ENCODE peak calls at places on chromosome 9, in five cellular contexts. One of them, this sample, is unnamed. For H3K36me3 and H3K4me1, the result is how much of the 10 kb centered on the place peaks cover.

GRCh38 chr9:97633859-97634485 is 351 bp downstream of the NCBP1 start:
- DNase-seq in kidney: no peak
- DNase-seq in adipocyte: no peak
- DNase-seq in GM23248: peak
- DNase-seq in neuronal stem cell: no peak
- DNase-seq in this sample: peak

GRCh38 chr9:107732781-107733529 is 243.4 kb upstream of the KLF4 start:
- DNase-seq in kidney: no peak
- DNase-seq in GM23248: peak
- DNase-seq in neuronal stem cell: no peak
- DNase-seq in adipocyte: peak
- DNase-seq in this sample: peak

GRCh38 chr9:96782241-96782640 is 4.4 kb upstream of the ZNF510 start:
- DNase-seq in neuronal stem cell: no peak
- DNase-seq in kidney: no peak
- DNase-seq in adipocyte: no peak
- DNase-seq in GM23248: no peak
- DNase-seq in this sample: no peak

GRCh38 chr9:69452110-69452780 is 127.2 kb downstream of the ENTREP1 start:
- DNase-seq in neuronal stem cell: peak
- DNase-seq in kidney: no peak
- DNase-seq in GM23248: no peak
- DNase-seq in adipocyte: no peak
- DNase-seq in this sample: no peak

GRCh38 chr9:97506787-97507186 is 5.3 kb downstream of the TMOD1 start:
- DNase-seq in GM23248: no peak
- DNase-seq in adipocyte: no peak
- DNase-seq in neuronal stem cell: no peak
- DNase-seq in kidney: no peak
- DNase-seq in this sample: no peak

GRCh38 chr9:115969096-115969495 is 184.5 kb upstream of the PAPPA start:
- DNase-seq in adipocyte: no peak
- DNase-seq in neuronal stem cell: no peak
- DNase-seq in kidney: no peak
- DNase-seq in GM23248: no peak
- DNase-seq in this sample: no peak

GRCh38 chr9:93682155-93682968 is 106.0 kb downstream of the PHF2 start:
- DNase-seq in neuronal stem cell: peak
- DNase-seq in kidney: peak
- DNase-seq in GM23248: peak
- DNase-seq in adipocyte: peak
- DNase-seq in this sample: peak

GRCh38 chr9:129351642-129352151 is 173.6 kb upstream of the IER5L start:
- DNase-seq in GM23248: no peak
- DNase-seq in adipocyte: no peak
- DNase-seq in kidney: peak
- DNase-seq in neuronal stem cell: no peak
- DNase-seq in this sample: no peak

GRCh38 chr9:105439428-105439827 is 8.4 kb upstream of the FSD1L start:
- DNase-seq in neuronal stem cell: no peak
- DNase-seq in adipocyte: no peak
- DNase-seq in GM23248: peak
- DNase-seq in kidney: no peak
- DNase-seq in this sample: no peak

GRCh38 chr9:110900917-110901316 is 137.4 kb downstream of the LPAR1 start:
- DNase-seq in kidney: no peak
- DNase-seq in adipocyte: peak
- DNase-seq in GM23248: peak
- DNase-seq in neuronal stem cell: no peak
- DNase-seq in this sample: no peak

GRCh38 chr9:135230386-135230765 is 142.9 kb downstream of the OLFM1 start:
- DNase-seq in neuronal stem cell: no peak
- DNase-seq in kidney: peak
- DNase-seq in adipocyte: no peak
- DNase-seq in GM23248: no peak
- DNase-seq in this sample: no peak

GRCh38 chr9:122333169-122333808 is 37.5 kb upstream of the PTGS1 start:
- DNase-seq in adipocyte: no peak
- DNase-seq in kidney: no peak
- DNase-seq in neuronal stem cell: no peak
- DNase-seq in GM23248: no peak
- DNase-seq in this sample: no peak

GRCh38 chr9:120866651-120867050 is 10.3 kb downstream of the PHF19 start:
- DNase-seq in adipocyte: no peak
- DNase-seq in kidney: no peak
- DNase-seq in neuronal stem cell: no peak
- DNase-seq in GM23248: no peak
- DNase-seq in this sample: no peak

GRCh38 chr9:132406554-132407122 is at the start of gene TTF1:
- DNase-seq in kidney: peak
- DNase-seq in neuronal stem cell: peak
- DNase-seq in GM23248: peak
- DNase-seq in adipocyte: peak
- DNase-seq in this sample: peak

GRCh38 chr9:79224672-79225433 is 346.9 kb upstream of the TLE4 start:
- DNase-seq in kidney: no peak
- DNase-seq in GM23248: peak
- DNase-seq in adipocyte: peak
- DNase-seq in neuronal stem cell: no peak
- DNase-seq in this sample: peak

GRCh38 chr9:100216178-100216787 is 117.2 kb downstream of the INVS start:
- DNase-seq in neuronal stem cell: peak
- DNase-seq in adipocyte: no peak
- DNase-seq in GM23248: peak
- DNase-seq in kidney: no peak
- DNase-seq in this sample: peak

GRCh38 chr9:107684224-107684623 is 194.7 kb upstream of the KLF4 start:
- DNase-seq in GM23248: peak
- DNase-seq in neuronal stem cell: no peak
- DNase-seq in kidney: no peak
- DNase-seq in adipocyte: peak
- DNase-seq in this sample: peak

GRCh38 chr9:35599763-35600604 is 5.1 kb upstream of the TESK1 start:
- DNase-seq in neuronal stem cell: no peak
- DNase-seq in kidney: no peak
- DNase-seq in adipocyte: no peak
- DNase-seq in GM23248: peak
- DNase-seq in this sample: no peak

GRCh38 chr9:121367651-121368510 is 2.2 kb downstream of the STOM start:
- DNase-seq in GM23248: peak
- DNase-seq in kidney: no peak
- DNase-seq in adipocyte: peak
- DNase-seq in neuronal stem cell: no peak
- DNase-seq in this sample: no peak

GRCh38 chr9:83572524-83572923 is 34.3 kb upstream of the FRMD3 start:
- DNase-seq in GM23248: no peak
- DNase-seq in adipocyte: peak
- DNase-seq in neuronal stem cell: no peak
- DNase-seq in kidney: no peak
- DNase-seq in this sample: peak

GRCh38 chr9:87084407-87084806 is 137.1 kb upstream of the GAS1 start:
- DNase-seq in kidney: peak
- DNase-seq in neuronal stem cell: no peak
- DNase-seq in adipocyte: no peak
- DNase-seq in GM23248: no peak
- DNase-seq in this sample: no peak

GRCh38 chr9:91144782-91145181 is 216.9 kb downstream of the AUH start:
- DNase-seq in GM23248: peak
- DNase-seq in neuronal stem cell: no peak
- DNase-seq in kidney: no peak
- DNase-seq in adipocyte: peak
- DNase-seq in this sample: no peak

GRCh38 chr9:69427286-69427685 is 102.3 kb downstream of the ENTREP1 start:
- DNase-seq in neuronal stem cell: no peak
- DNase-seq in adipocyte: no peak
- DNase-seq in GM23248: no peak
- DNase-seq in kidney: no peak
- DNase-seq in this sample: no peak

GRCh38 chr9:131815971-131816873 is 76.3 kb upstream of the RAPGEF1 start:
- DNase-seq in GM23248: peak
- DNase-seq in neuronal stem cell: no peak
- DNase-seq in kidney: no peak
- DNase-seq in adipocyte: no peak
- DNase-seq in this sample: peak

GRCh38 chr9:130731355-130731754 is 37.8 kb downstream of the EXOSC2 start:
- DNase-seq in neuronal stem cell: no peak
- DNase-seq in kidney: no peak
- DNase-seq in adipocyte: no peak
- DNase-seq in GM23248: no peak
- DNase-seq in this sample: no peak

GRCh38 chr9:89531766-89532165 is 33.9 kb upstream of the SEMA4D start:
- DNase-seq in adipocyte: no peak
- DNase-seq in kidney: no peak
- DNase-seq in GM23248: no peak
- DNase-seq in neuronal stem cell: no peak
- DNase-seq in this sample: no peak

GRCh38 chr9:7811679-7812078 is 12.1 kb upstream of the DMAC1 start:
- DNase-seq in adipocyte: no peak
- DNase-seq in neuronal stem cell: no peak
- DNase-seq in GM23248: no peak
- DNase-seq in kidney: no peak
- DNase-seq in this sample: no peak

GRCh38 chr9:37555786-37556185 is 20.4 kb downstream of the FBXO10 start:
- DNase-seq in kidney: no peak
- DNase-seq in GM23248: peak
- DNase-seq in neuronal stem cell: no peak
- DNase-seq in adipocyte: peak
- DNase-seq in this sample: no peak

GRCh38 chr9:136374183-136374575 is 710 bp upstream of the CARD9 start:
- DNase-seq in adipocyte: no peak
- DNase-seq in GM23248: no peak
- DNase-seq in kidney: no peak
- DNase-seq in neuronal stem cell: no peak
- DNase-seq in this sample: no peak
- H3K36me3 ChIP-seq in adipocyte: under half
- H3K36me3 ChIP-seq in GM23248: under half
- H3K36me3 ChIP-seq in kidney: under half
- H3K36me3 ChIP-seq in neuronal stem cell: under half
- H3K36me3 ChIP-seq in this sample: under half

DNA sequence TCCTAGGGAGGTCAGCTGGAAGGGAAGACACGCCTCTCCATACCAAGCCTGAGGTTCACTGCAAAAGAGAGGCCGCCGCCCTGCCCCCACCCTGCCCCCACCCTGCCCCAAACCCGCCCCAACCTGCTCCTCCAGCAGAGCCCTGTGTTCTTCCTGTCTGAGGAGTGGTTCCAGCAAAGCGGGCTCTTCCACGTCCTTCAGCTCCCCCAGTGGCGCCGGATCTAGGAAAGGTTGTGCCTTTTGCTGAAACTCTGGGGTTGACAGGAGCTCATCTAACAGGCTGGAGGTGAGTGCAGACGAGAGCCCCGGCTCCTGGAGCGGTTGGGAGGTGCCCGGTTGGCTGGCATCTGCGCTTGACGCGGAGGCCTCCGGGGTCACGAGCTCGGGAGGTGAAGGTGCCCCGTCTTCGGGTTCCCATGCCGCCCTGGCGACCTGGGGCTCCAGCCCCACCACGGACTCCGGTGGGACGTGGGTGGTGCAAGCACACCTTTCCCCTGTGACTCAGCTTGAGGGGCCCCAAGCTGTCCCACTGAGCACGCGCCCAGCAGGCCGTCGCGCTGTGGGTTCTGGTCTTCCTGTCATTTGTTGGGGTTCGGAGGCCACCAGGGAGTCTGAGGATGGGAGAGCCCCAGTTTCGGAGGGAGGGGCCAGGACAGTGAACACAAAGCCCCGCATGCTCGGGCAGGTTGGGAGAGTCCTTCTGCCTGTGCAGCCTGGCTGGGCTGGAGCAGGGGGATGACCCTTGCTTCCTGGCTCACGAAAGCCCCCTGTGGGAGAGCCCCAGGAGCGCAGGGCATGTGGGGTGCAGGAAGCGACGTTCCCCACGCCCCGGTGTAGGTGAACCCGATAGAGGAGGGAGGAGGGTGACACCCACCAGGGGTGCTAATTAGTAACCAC is 1467.1 kb downstream of the FOXD4L5 start:
- DNase-seq in GM23248: peak
- DNase-seq in kidney: peak
- DNase-seq in neuronal stem cell: peak
- DNase-seq in adipocyte: peak
- DNase-seq in this sample: no peak
- H3K9ac ChIP-seq in GM23248: no peak
- H3K9ac ChIP-seq in kidney: no peak
- H3K9ac ChIP-seq in neuronal stem cell: no peak
- H3K9ac ChIP-seq in adipocyte: no peak
- H3K9ac ChIP-seq in this sample: peak

GRCh38 chr9:136676297-136676794 is 10.9 kb downstream of the AGPAT2 start:
- DNase-seq in GM23248: no peak
- DNase-seq in adipocyte: no peak
- DNase-seq in kidney: no peak
- DNase-seq in neuronal stem cell: no peak
- DNase-seq in this sample: no peak

GRCh38 chr9:136678624-136679023 is 8.6 kb downstream of the AGPAT2 start:
- DNase-seq in GM23248: no peak
- DNase-seq in adipocyte: no peak
- DNase-seq in neuronal stem cell: no peak
- DNase-seq in kidney: no peak
- DNase-seq in this sample: no peak

GRCh38 chr9:136675477-136676296 is 11.6 kb downstream of the AGPAT2 start:
- DNase-seq in adipocyte: no peak
- DNase-seq in neuronal stem cell: no peak
- DNase-seq in GM23248: no peak
- DNase-seq in kidney: no peak
- DNase-seq in this sample: no peak

GRCh38 chr9:136678034-136678433 is 9.2 kb downstream of the AGPAT2 start:
- DNase-seq in neuronal stem cell: no peak
- DNase-seq in adipocyte: no peak
- DNase-seq in GM23248: no peak
- DNase-seq in kidney: no peak
- DNase-seq in this sample: no peak

GRCh38 chr9:136676920-136677686 is 10.2 kb downstream of the AGPAT2 start:
- DNase-seq in GM23248: no peak
- DNase-seq in neuronal stem cell: no peak
- DNase-seq in adipocyte: no peak
- DNase-seq in kidney: no peak
- DNase-seq in this sample: no peak
- H3K4me1 ChIP-seq in GM23248: under half
- H3K4me1 ChIP-seq in neuronal stem cell: under half
- H3K4me1 ChIP-seq in adipocyte: under half
- H3K4me1 ChIP-seq in kidney: under half
- H3K4me1 ChIP-seq in this sample: under half

GRCh38 chr9:33927694-33928093 is 110.7 kb downstream of the UBE2R2 start:
- DNase-seq in GM23248: no peak
- DNase-seq in adipocyte: no peak
- DNase-seq in neuronal stem cell: no peak
- DNase-seq in kidney: no peak
- DNase-seq in this sample: no peak

GRCh38 chr9:33923998-33924701 is 107.2 kb downstream of the UBE2R2 start:
- DNase-seq in kidney: peak
- DNase-seq in neuronal stem cell: no peak
- DNase-seq in GM23248: no peak
- DNase-seq in adipocyte: no peak
- DNase-seq in this sample: no peak

GRCh38 chr9:33923079-33923478 is 106.1 kb downstream of the UBE2R2 start:
- DNase-seq in kidney: no peak
- DNase-seq in GM23248: no peak
- DNase-seq in neuronal stem cell: no peak
- DNase-seq in adipocyte: no peak
- DNase-seq in this sample: no peak

GRCh38 chr9:33926746-33927485 is 110.0 kb downstream of the UBE2R2 start:
- DNase-seq in kidney: no peak
- DNase-seq in neuronal stem cell: no peak
- DNase-seq in GM23248: no peak
- DNase-seq in adipocyte: no peak
- DNase-seq in this sample: no peak

GRCh38 chr9:33924978-33925797 is 108.2 kb downstream of the UBE2R2 start:
- DNase-seq in adipocyte: peak
- DNase-seq in neuronal stem cell: peak
- DNase-seq in GM23248: peak
- DNase-seq in kidney: no peak
- DNase-seq in this sample: no peak
- H3K36me3 ChIP-seq in adipocyte: half or more
- H3K36me3 ChIP-seq in neuronal stem cell: half or more
- H3K36me3 ChIP-seq in GM23248: under half
- H3K36me3 ChIP-seq in kidney: under half
- H3K36me3 ChIP-seq in this sample: half or more